ENCODE peak calls at places on chromosomes 4 and X, in five cellular contexts. D, C, V, M and B are unnamed samples.

GRCh38 chr4:153816542-153816941 is 27.7 kb upstream of the SFRP2 start:
- DNase-seq in V (no peak), D (no peak), M (no peak), C (no peak), B (no peak)

GRCh38 chr4:100679926-100680325 is 162.1 kb upstream of the EMCN start:
- DNase-seq in C (no peak), M (peak; percentile 3), V (no peak), D (no peak), B (no peak)

GRCh38 chr4:108544504-108544903 is 75.9 kb upstream of the RPL34 start:
- DNase-seq in C (peak; percentile 65), M (peak; percentile 11), D (peak; percentile 32), V (no peak), B (no peak)

GRCh38 chr4:183960021-183960420 is 54.9 kb downstream of the STOX2 start:
- DNase-seq in C (peak; percentile 10), D (peak; percentile 84), V (peak; percentile 92), M (no peak), B (no peak)

GRCh38 chr4:128591482-128591881 is 218.0 kb upstream of the JADE1 start:
- DNase-seq in C (no peak), V (no peak), D (no peak), M (no peak), B (no peak)

GRCh38 chrX:1215123-1215823 is 2.8 kb upstream of the CRLF2 start:
- DNase-seq in D (no peak), M (peak; percentile 91), V (no peak), C (no peak), B (no peak)

GRCh38 chr4:147518846-147519767 is 38.2 kb downstream of the EDNRA start:
- DNase-seq in M (peak; percentile 55), C (peak; percentile 47), D (peak; percentile 86), V (peak; percentile 66), B (peak; percentile 52)

GRCh38 chrX:6227445-6227820 is 1.2 kb downstream of the NLGN4X start:
- DNase-seq in V (no peak), D (no peak), M (no peak), C (no peak), B (no peak)

GRCh38 chr4:151095142-151095541 is 4.3 kb upstream of the RPS3A start:
- DNase-seq in C (no peak), V (no peak), M (no peak), D (no peak), B (no peak)